ENCODE peak calls at places on chromosomes 7 and 10, in four cellular contexts. M is endothelial cell of umbilical vein, A is K562, T is IMR-90. J is an unnamed sample.

GRCh38 chr10:9028211-9028610 is 973.7 kb downstream of the GATA3 start:
- DNase-seq in A (no peak), M (no peak), T (no peak), J (no peak)

GRCh38 chr7:155483245-155483644 is 25.3 kb downstream of the EN2 start:
- DNase-seq in M (no peak), T (no peak), A (no peak), J (no peak)

GRCh38 chr10:88992945-88993537 is 2.4 kb downstream of the FAS start:
- DNase-seq in T (peak), M (no peak), A (no peak), J (no peak)

GRCh38 chr10:22251751-22252285 is 34.0 kb upstream of the EBLN1 start:
- DNase-seq in M (peak), A (no peak), T (no peak), J (no peak)

GRCh38 chr7:83410989-83411591 is 237.8 kb downstream of the SEMA3E start:
- DNase-seq in T (peak), A (peak), M (peak), J (no peak)

GRCh38 chr10:34967411-34967880 is 122.7 kb downstream of the CUL2 start:
- DNase-seq in M (peak), A (no peak), T (peak), J (no peak)

GRCh38 chr7:73734619-73735525 is 3.7 kb downstream of the ABHD11 start:
- DNase-seq in T (peak), M (peak), A (peak), J (peak)

GRCh38 chr10:12333382-12334185 is 15.8 kb upstream of the CAMK1D start:
- DNase-seq in T (peak), M (no peak), A (no peak), J (no peak)

GRCh38 chr7:73436031-73436929 is 2.7 kb downstream of the FZD9 start:
- DNase-seq in T (no peak), M (no peak), A (no peak), J (no peak)

DNA sequence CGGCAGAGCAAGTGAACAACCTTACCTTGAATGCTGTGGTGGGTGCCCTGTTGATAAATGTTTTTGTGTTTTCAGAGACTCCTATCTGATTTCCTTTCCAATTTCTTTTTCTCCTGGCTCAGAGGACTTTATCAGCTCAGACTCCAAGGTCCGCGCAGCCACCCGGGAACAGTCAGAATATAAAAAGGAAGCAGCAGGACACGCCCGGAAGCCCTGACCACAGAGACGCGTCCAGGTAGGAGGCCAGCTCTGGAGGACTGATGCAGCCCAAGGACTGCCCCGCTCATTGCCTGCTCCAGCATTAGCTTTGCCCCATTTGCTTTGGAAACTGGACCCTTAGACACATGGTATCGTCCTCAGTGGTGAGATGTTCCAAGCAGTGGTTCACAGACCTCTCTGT is 61.4 kb downstream of the TACC2 start:
- DNase-seq in A (no peak), T (no peak), M (no peak), J (no peak)
- TF ChIP-seq FOS in A (no peak), T (no peak), M (no peak), J (no peak)

DNA sequence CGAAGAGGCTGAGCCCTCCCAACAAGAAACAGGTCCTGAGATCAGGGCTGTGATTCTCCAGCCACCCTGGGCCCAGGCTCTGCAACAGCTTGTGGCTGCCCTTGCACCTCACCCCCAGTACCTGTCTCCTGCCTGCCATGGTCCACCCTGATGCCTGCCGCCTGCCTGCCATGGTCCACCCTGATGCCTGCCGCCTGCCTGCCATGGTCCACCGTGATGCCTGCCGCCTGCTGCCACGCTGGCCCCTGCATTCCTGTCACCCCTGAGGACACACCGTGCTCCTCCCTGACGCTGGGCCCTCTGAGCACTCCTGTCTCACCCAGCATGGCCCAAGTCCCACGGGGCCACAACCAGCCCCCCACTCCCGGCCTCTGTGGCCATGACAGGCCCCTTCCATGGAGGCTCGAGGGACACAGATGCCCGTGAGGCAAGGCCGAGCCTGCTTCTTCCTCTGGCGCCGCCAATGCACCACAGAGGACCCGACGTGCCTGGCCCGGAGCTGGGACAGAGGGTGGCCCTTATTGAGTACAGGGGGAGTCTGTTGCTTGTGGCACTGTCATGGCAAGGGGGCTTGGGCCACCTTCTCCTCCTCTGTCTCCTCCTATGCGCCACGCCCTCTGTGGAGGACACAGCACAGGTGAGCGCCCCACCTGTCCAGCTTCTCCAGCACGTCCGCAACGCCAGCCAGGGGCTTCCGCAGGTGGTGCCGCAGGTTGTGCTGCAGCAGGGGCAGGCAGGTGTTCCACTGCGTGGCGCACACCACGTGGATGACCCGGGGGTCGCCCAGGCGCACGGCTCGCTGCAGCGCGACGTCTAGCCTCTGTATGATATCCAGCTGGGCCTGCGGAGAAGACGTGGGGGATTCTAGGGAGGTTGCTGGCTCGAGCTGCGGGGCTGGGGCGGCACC is 18.1 kb downstream of the CFAP46 start:
- DNase-seq in T (no peak), A (no peak), M (no peak), J (no peak)
- TF ChIP-seq FOS in T (no peak), A (no peak), M (no peak), J (no peak)

GRCh38 chr10:70475661-70476060 is 2.9 kb upstream of the PALD1 start:
- DNase-seq in A (no peak), M (no peak), T (peak), J (no peak)
- TF ChIP-seq FOS in A (no peak), M (no peak), T (no peak), J (no peak)

DNA sequence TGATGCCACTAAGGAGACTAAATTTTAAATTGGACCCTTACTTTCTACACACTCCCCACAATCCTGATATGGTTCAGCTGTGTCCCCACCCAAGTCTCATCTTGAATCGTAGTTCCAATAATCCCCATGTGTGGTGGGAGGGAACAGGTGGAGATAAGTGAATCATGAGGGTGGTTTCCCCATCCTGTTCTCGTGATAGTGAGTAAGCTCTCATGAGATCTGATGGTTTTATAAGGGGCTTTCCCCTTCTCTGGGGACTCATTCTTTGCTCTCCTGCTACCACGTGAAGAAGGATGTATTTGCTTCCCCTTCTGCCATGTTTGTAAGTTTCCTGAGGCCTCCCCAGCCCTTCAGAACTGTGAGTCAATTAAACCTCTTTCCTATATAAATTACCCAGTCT is 18.4 kb upstream of the BET1 start:
- DNase-seq in M (no peak), T (peak), A (no peak), J (no peak)
- TF ChIP-seq FOS in M (no peak), T (no peak), A (no peak), J (no peak)

GRCh38 chr7:1144269-1144771 is 15.7 kb downstream of the ZFAND2A start:
- DNase-seq in T (no peak), M (peak), A (peak), J (no peak)
- TF ChIP-seq FOS in T (no peak), M (no peak), A (no peak), J (no peak)

DNA sequence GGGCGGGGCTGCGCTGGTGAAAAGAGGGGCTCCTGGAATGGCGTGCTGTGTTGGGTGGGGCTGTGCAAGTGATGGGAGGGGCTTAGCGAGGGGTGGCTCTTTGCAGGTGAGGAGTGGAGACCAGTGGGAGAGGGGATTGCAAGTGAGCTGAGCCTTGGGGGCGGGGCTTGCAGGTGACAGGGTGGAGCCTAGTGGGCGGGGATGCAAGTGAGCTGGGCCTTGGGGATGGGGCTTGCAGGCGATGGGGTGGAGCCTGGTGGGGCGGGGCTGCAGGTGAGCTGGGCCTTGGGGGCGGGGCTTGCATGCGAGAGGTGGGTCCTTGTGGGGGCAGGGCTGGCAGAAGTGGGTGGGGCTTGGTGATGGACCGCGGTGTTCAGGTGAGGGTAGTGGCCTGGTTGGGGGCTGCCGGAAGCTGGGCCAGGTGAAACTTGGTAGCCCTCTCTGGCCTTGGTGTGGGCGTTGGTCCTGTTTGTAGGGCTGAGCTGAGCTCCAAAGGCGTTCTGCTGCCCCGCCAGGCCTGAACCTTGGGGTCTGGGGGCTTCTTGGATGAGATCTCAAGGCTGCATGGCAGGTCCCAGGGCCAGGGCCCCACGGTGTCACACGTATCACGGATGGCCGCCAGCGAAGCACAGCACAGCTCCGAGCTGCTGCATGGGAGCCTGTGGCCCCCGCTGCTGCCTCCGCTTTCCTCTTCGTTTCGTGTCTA is 744 bp upstream of the PITRM1 start:
- DNase-seq in M (no peak), T (no peak), A (peak), J (no peak)
- TF ChIP-seq FOS in M (no peak), T (no peak), A (no peak), J (no peak)

GRCh38 chr10:102775973-102776669 is 32.4 kb downstream of the WBP1L start:
- DNase-seq in M (peak), T (peak), A (peak), J (no peak)

GRCh38 chr10:102776779-102777417 is 33.1 kb downstream of the WBP1L start:
- DNase-seq in T (peak), A (peak), M (peak), J (no peak)

GRCh38 chr10:102773320-102773719 is 29.6 kb downstream of the WBP1L start:
- DNase-seq in A (no peak), T (peak), M (no peak), J (no peak)

GRCh38 chr10:102773986-102774385 is 30.2 kb downstream of the WBP1L start:
- DNase-seq in A (no peak), T (peak), M (peak), J (no peak)

DNA sequence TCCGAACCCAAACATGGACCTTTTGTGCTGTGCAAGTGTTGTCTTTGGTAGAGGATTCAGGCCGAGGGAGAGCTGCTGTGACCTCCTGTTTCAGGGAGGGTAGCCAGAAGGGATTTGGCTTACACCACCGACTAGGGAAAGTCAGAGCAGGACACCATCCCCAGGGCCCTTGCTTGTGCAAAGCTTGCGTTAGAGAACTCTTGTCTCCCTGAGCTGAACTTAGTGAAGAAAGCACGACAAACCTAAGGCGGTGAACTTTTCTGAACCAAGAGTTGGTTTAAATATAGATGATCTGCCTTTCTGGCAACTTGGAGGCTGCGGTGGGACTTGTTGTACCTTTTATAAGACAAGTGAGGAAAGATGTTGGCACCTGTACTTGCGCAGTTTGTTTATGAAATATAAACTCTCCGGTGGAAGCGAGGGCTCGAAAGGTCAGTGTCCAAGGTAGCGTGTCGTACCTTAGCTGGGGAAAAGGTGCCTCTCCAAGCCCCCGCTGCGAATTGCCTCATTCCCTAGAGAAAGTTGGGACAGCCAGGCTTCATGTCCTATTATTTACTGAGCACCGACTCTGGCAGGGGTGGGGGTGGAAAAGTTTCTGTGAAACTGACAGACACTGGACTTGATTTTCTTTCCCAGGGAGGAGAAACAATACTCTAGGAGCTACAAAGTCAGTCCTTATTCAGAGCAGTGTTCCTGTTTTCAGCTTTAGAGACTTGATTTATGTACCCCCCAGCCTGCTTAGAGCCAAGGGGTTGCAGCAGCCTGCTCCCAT is 31.6 kb downstream of the WBP1L start:
- DNase-seq in M (peak), A (no peak), T (peak), J (no peak)
- TF ChIP-seq FOS in M (no peak), A (no peak), T (no peak), J (no peak)

DNA sequence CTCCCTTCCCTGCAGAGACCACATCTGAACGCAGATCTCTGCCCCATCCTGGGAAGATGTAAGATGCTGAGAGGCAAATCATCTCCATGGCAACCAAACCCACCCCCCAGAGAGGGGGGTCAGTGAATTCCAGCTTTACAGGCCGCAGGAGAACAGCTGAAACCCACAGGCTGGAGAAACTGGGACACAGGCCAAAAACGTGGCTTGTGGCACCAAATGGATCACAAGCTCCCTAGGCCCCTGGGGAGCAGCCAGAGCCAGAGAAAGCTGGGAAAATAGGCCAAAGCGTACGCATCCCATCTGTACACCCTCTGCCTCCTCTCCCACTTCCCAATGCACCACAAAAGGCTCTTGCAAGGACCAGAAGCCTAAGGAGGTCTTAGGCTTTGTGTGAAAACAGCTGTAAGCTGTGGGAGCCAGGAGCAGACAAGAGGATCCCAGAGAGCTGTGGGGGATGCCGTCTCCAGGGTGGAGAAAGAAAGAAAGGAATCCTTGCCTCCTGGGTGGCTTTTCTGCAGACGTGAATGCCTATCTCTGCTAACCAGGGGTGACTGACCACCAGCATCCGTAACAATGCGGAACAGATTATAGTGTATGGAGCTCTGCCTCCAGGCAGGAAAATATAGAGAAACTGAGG is 59.5 kb downstream of the TMEM130 start:
- DNase-seq in A (no peak), M (no peak), T (no peak), J (no peak)
- TF ChIP-seq FOS in A (no peak), M (no peak), T (no peak), J (no peak)

J was measured in GM12878.